ENCODE peak calls at places on chromosomes 1 and 21, in seven cellular contexts. G is HCT116, O is GM12878, P is K562, M is H1, W is SK-N-SH, D is HepG2. U is an unnamed sample.

GRCh38 chr1:24540906-24541710 is 14.8 kb upstream of the NCMAP start:
- DNase-seq in G (no peak), O (no peak), P (no peak), M (no peak), W (no peak), D (peak; percentile 91), U (no peak)

GRCh38 chr1:5997316-5997715 is 5.1 kb upstream of the NPHP4 start:
- DNase-seq in G (no peak), O (no peak), P (no peak), M (no peak), W (no peak), D (no peak), U (no peak)

GRCh38 chr1:15866696-15867687 is 19.5 kb downstream of the SPEN start:
- DNase-seq in G (no peak), O (no peak), P (no peak), M (no peak), W (no peak), D (no peak), U (no peak)

GRCh38 chr1:192057766-192058165 is 100.5 kb upstream of the RGS18 start:
- DNase-seq in G (no peak), O (no peak), P (no peak), M (no peak), W (no peak), D (no peak), U (no peak)

GRCh38 chr1:78289606-78290005 is 201.2 kb upstream of the PTGFR start:
- DNase-seq in G (no peak), O (no peak), P (no peak), M (no peak), W (no peak), D (no peak), U (no peak)

GRCh38 chr1:58592521-58593134 is 15.6 kb upstream of the TACSTD2 start:
- DNase-seq in G (no peak), O (no peak), P (no peak), M (no peak), W (no peak), D (no peak), U (no peak)

GRCh38 chr1:10622896-10623295 is 148.1 kb downstream of the PEX14 start:
- DNase-seq in G (no peak), O (no peak), P (no peak), M (no peak), W (no peak), D (no peak), U (no peak)

GRCh38 chr1:190904091-190904695 is 426.5 kb upstream of the BRINP3 start:
- DNase-seq in G (no peak), O (no peak), P (no peak), M (no peak), W (no peak), D (no peak), U (no peak)

GRCh38 chr1:8629241-8630091 is 188.0 kb downstream of the RERE start:
- DNase-seq in G (no peak), O (peak; percentile 91), P (no peak), M (no peak), W (no peak), D (peak; percentile 26), U (no peak)

GRCh38 chr1:3072178-3072947 is 3.4 kb downstream of the PRDM16 start:
- DNase-seq in G (no peak), O (no peak), P (no peak), M (peak; percentile 67), W (no peak), D (no peak), U (no peak)

GRCh38 chr21:33680870-33681269 is 38.6 kb downstream of the ITSN1 start:
- DNase-seq in G (no peak), O (no peak), P (no peak), M (no peak), W (no peak), D (no peak), U (no peak)

GRCh38 chr1:116178837-116179236 is 67.6 kb downstream of the MAB21L3 start:
- DNase-seq in G (no peak), O (no peak), P (no peak), M (no peak), W (no peak), D (no peak), U (no peak)

GRCh38 chr1:29803486-29803885 is 567.2 kb downstream of the PTPRU start:
- DNase-seq in G (no peak), O (no peak), P (no peak), M (peak; percentile 26), W (no peak), D (no peak), U (no peak)

GRCh38 chr1:192877283-192877886 is 68.5 kb downstream of the RGS2 start:
- DNase-seq in G (no peak), O (no peak), P (no peak), M (no peak), W (no peak), D (no peak), U (no peak)

GRCh38 chr1:237779356-237779755 is 111.4 kb downstream of the ZP4 start:
- DNase-seq in G (no peak), O (no peak), P (no peak), M (no peak), W (no peak), D (no peak), U (no peak)

GRCh38 chr1:1121611-1122077 is 5.8 kb upstream of the C1orf159 start:
- DNase-seq in G (no peak), O (no peak), P (no peak), M (no peak), W (peak; percentile 57), D (no peak), U (no peak)

GRCh38 chr1:113982955-113983742 is 3.9 kb downstream of the OLFML3 start:
- DNase-seq in G (no peak), O (no peak), P (no peak), M (no peak), W (no peak), D (no peak), U (no peak)

GRCh38 chr1:55735110-55735509 is 519.9 kb upstream of the USP24 start:
- DNase-seq in G (no peak), O (no peak), P (no peak), M (no peak), W (no peak), D (no peak), U (no peak)

GRCh38 chr1:85940621-85941306 is 215.8 kb downstream of the COL24A1 start:
- DNase-seq in G (no peak), O (no peak), P (no peak), M (no peak), W (no peak), D (no peak), U (no peak)

GRCh38 chr1:50697440-50698421 is 262.3 kb downstream of the FAF1 start:
- DNase-seq in G (no peak), O (no peak), P (no peak), M (no peak), W (no peak), D (no peak), U (no peak)

GRCh38 chr1:219310181-219310728 is 136.6 kb downstream of the LYPLAL1 start:
- DNase-seq in G (peak; percentile 44), O (no peak), P (no peak), M (no peak), W (no peak), D (peak; percentile 99), U (no peak)

GRCh38 chr1:165974598-165975131 is 147.3 kb downstream of the UCK2 start:
- DNase-seq in G (no peak), O (no peak), P (no peak), M (no peak), W (no peak), D (no peak), U (no peak)
- H3K9ac ChIP-seq in G (no peak overlapping the region), O (no peak overlapping the region), P (no peak overlapping the region), M (no peak overlapping the region), W (no peak overlapping the region), D (no peak overlapping the region), U (no peak overlapping the region)

GRCh38 chr1:37267111-37267835 is 207.1 kb upstream of the ZC3H12A start:
- DNase-seq in G (no peak), O (no peak), P (no peak), M (no peak), W (peak; percentile 68), D (no peak), U (peak; percentile 70)

GRCh38 chr1:37262439-37263170 is 211.8 kb upstream of the ZC3H12A start:
- DNase-seq in G (no peak), O (no peak), P (no peak), M (no peak), W (no peak), D (no peak), U (no peak)

GRCh38 chr1:37261129-37261528 is 213.3 kb upstream of the ZC3H12A start:
- DNase-seq in G (no peak), O (no peak), P (no peak), M (no peak), W (no peak), D (no peak), U (no peak)

GRCh38 chr1:37265786-37266667 is 208.4 kb upstream of the ZC3H12A start:
- DNase-seq in G (no peak), O (no peak), P (no peak), M (no peak), W (peak; percentile 53), D (no peak), U (no peak)

DNA sequence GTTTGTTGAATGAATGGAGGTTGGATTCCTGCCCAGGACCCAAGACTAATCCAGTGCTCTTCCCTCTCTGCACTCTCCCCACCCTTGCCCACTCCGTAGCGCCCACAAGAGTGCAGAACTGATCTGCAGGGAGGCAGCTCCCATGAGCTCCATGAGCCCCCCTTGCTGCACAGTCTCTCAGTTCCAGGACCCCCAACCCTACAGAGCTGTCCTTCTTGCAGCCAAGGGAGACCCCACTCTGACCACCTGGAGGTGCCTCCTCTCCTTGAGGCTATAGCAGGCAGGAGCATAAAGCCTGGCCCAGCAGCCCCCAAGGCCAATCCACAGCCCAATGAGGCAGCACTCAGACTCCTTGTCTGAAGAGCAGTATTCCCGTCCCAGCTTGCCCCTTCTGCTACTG is 209.2 kb upstream of the ZC3H12A start:
- DNase-seq in G (no peak), O (no peak), P (no peak), M (no peak), W (no peak), D (no peak), U (no peak)
- TF ChIP-seq YY1 in G (no peak), O (no peak), P (no peak), M (no peak), W (no peak), D (no peak), U (no peak)

GRCh38 chr1:156154317-156154749 is 948 bp downstream of the SEMA4A start:
- DNase-seq in G (no peak), O (peak; percentile 81), P (no peak), M (no peak), W (no peak), D (no peak), U (no peak)
- H3K4me1 ChIP-seq in G (no peaks in the 10 kb centered on the region), O (peaks cover 88% of the 10 kb centered on the region), P (peaks cover 9% of the 10 kb centered on the region), M (peaks cover 28% of the 10 kb centered on the region), W (no peaks in the 10 kb centered on the region), D (peaks cover 48% of the 10 kb centered on the region), U (peaks cover 33% of the 10 kb centered on the region)

GRCh38 chr1:31412732-31413404 is at the start of gene SERINC2:
- DNase-seq in G (no peak), O (no peak), P (peak; percentile 94), M (peak; percentile 81), W (peak; percentile 89), D (no peak), U (peak; percentile 23)

GRCh38 chr1:31409946-31410858 is 2.8 kb upstream of the SERINC2 start:
- DNase-seq in G (no peak), O (no peak), P (peak; percentile 70), M (no peak), W (no peak), D (no peak), U (no peak)

GRCh38 chr1:31410871-31411270 is 2.1 kb upstream of the SERINC2 start:
- DNase-seq in G (no peak), O (no peak), P (no peak), M (no peak), W (no peak), D (no peak), U (no peak)

GRCh38 chr1:31413405-31414005 is 492 bp downstream of the SERINC2 start:
- DNase-seq in G (no peak), O (no peak), P (peak; percentile 62), M (peak; percentile 74), W (peak; percentile 85), D (no peak), U (peak; percentile 11)

GRCh38 chr1:31412205-31412604 is 808 bp upstream of the SERINC2 start:
- DNase-seq in G (no peak), O (no peak), P (no peak), M (no peak), W (no peak), D (no peak), U (no peak)
- H3K9ac ChIP-seq in G (no peak overlapping the region), O (no peak overlapping the region), P (no peak overlapping the region), M (no peak overlapping the region), W (no peak overlapping the region), D (no peak overlapping the region), U (no peak overlapping the region)

U was measured in NT2/D1.